ENCODE peak calls at places on chromosomes 12 and 14, in seven cellular contexts. B is NCI-H1105 treated with DMSO at 0.1 percent for 48 hours, I is WTC11, F is T-cell, O is Karpas-422, X is C1 segment of cervical spinal cord, V is NCI-H1694. Y is an unnamed sample.

GRCh38 chr14:39492267-39492666 is 60.0 kb upstream of the FBXO33 start:
- DNase-seq in V (no peak), F (no peak), X (no peak), B (no peak), O (no peak), I (no peak), Y (peak; percentile 62)

GRCh38 chr14:24441904-24442239 is 704 bp downstream of the SDR39U1 start:
- DNase-seq in O (no peak), V (peak; percentile 63), F (no peak), B (peak; percentile 74), X (no peak), I (no peak), Y (peak; percentile 64)

GRCh38 chr12:71438670-71439361 is 782 bp upstream of the LGR5 start:
- DNase-seq in O (no peak), X (no peak), F (no peak), I (no peak), V (no peak), B (peak; percentile 36), Y (peak; percentile 15)

GRCh38 chr12:83823386-83824045 is 1089.1 kb downstream of the SLC6A15 start:
- DNase-seq in F (no peak), I (peak; percentile 89), V (no peak), O (peak; percentile 91), B (peak; percentile 14), X (peak; percentile 5), Y (no peak)

GRCh38 chr14:83269583-83269982 is 1735.9 kb upstream of the SEL1L start:
- DNase-seq in B (no peak), I (no peak), O (no peak), F (no peak), V (no peak), X (no peak), Y (no peak)

GRCh38 chr14:72692678-72693077 is 201.2 kb downstream of the DPF3 start:
- DNase-seq in X (no peak), V (peak; percentile 70), I (peak; percentile 57), F (no peak), B (peak; percentile 21), O (no peak), Y (no peak)

GRCh38 chr12:47852096-47852571 is 32.4 kb upstream of the HDAC7 start:
- DNase-seq in V (no peak), I (no peak), B (no peak), O (no peak), F (no peak), X (no peak), Y (no peak)

GRCh38 chr12:71938728-71939385 is at the start of gene TPH2:
- DNase-seq in F (peak; percentile 43), O (peak; percentile 92), B (no peak), X (no peak), I (peak; percentile 95), V (no peak), Y (peak; percentile 58)

GRCh38 chr14:54667764-54668163 is 100.8 kb downstream of the SAMD4A start:
- DNase-seq in F (no peak), V (no peak), O (no peak), X (no peak), B (no peak), I (no peak), Y (no peak)

GRCh38 chr12:4987076-4987775 is 56.5 kb upstream of the KCNA5 start:
- DNase-seq in I (no peak), X (no peak), V (no peak), F (no peak), B (no peak), O (no peak), Y (peak; percentile 12)

GRCh38 chr12:89861086-89861485 is 152.4 kb upstream of the ATP2B1 start:
- DNase-seq in V (no peak), F (no peak), I (no peak), O (no peak), B (no peak), X (no peak), Y (no peak)